ENCODE peak calls at places on chromosome 1, in five cellular contexts. K is stomach, F is prostate gland, R is adrenal gland, X is GM12891. G is an unnamed sample.
A peak's percentile ranks its signal among the peaks of the same experiment; 100 is the strongest.

GRCh38 chr1:169117599-169117998 is 11.1 kb downstream of the ATP1B1 start:
- DNase-seq in F (no peak), X (no peak), R (no peak), K (no peak), G (no peak)

GRCh38 chr1:149995927-149996326 is 14.6 kb downstream of the OTUD7B start:
- DNase-seq in R (no peak), X (no peak), K (no peak), F (peak; percentile 44), G (peak; percentile 46)

GRCh38 chr1:27418326-27418761 is 25.9 kb downstream of the GPR3 start:
- DNase-seq in K (peak; percentile 71), R (peak; percentile 91), X (no peak), F (peak; percentile 75), G (peak; percentile 78)

GRCh38 chr1:172918478-172918877 is 132.3 kb downstream of the TNFSF18 start:
- DNase-seq in X (no peak), F (no peak), K (no peak), R (no peak), G (no peak)

GRCh38 chr1:245717611-245718010 is 562.8 kb downstream of the KIF26B start:
- DNase-seq in K (no peak), R (no peak), X (no peak), F (no peak), G (no peak)

GRCh38 chr1:156511656-156512055 is 11.1 kb upstream of the MEF2D start:
- DNase-seq in R (peak; percentile 81), X (no peak), F (no peak), K (no peak), G (no peak)

GRCh38 chr1:243217401-243217800 is 37.7 kb downstream of the CEP170 start:
- DNase-seq in F (no peak), K (no peak), R (no peak), X (no peak), G (no peak)

GRCh38 chr1:25917996-25918395 is 11.8 kb upstream of the STMN1 start:
- DNase-seq in K (no peak), F (no peak), R (no peak), X (no peak), G (no peak)

GRCh38 chr1:155717041-155717440 is 28.1 kb downstream of the DAP3 start:
- DNase-seq in R (no peak), X (peak; percentile 41), F (no peak), K (no peak), G (no peak)

GRCh38 chr1:51287966-51288365 is 42.4 kb downstream of the TTC39A start:
- DNase-seq in F (no peak), X (no peak), K (no peak), R (peak; percentile 75), G (no peak)

GRCh38 chr1:33346921-33347649 is 26.2 kb upstream of the A3GALT2 start:
- DNase-seq in F (no peak), X (no peak), R (peak; percentile 82), K (peak; percentile 50), G (peak; percentile 53)

GRCh38 chr1:109669246-109669948 is 1.5 kb downstream of the GSTM2 start:
- DNase-seq in R (no peak), X (no peak), F (no peak), K (no peak), G (no peak)

GRCh38 chr1:229717774-229718173 is 91.7 kb downstream of the URB2 start:
- DNase-seq in R (no peak), X (no peak), K (no peak), F (no peak), G (no peak)

GRCh38 chr1:202837746-202838145 is 27.0 kb downstream of the PCAT6 start:
- DNase-seq in X (no peak), F (no peak), R (no peak), K (no peak), G (no peak)
- TF ChIP-seq POLR2A in X (no peak), F (no peak), R (no peak), K (no peak), G (no peak)

GRCh38 chr1:205749826-205750682 is at the start of gene NUCKS1:
- DNase-seq in F (peak; percentile 99), R (peak; percentile 99), K (peak; percentile 98), X (peak; percentile 58), G (peak; percentile 100)
- TF ChIP-seq POLR2A in F (peak; percentile 79), R (peak; percentile 35), K (no peak), X (peak; percentile 24), G (no peak)

DNA sequence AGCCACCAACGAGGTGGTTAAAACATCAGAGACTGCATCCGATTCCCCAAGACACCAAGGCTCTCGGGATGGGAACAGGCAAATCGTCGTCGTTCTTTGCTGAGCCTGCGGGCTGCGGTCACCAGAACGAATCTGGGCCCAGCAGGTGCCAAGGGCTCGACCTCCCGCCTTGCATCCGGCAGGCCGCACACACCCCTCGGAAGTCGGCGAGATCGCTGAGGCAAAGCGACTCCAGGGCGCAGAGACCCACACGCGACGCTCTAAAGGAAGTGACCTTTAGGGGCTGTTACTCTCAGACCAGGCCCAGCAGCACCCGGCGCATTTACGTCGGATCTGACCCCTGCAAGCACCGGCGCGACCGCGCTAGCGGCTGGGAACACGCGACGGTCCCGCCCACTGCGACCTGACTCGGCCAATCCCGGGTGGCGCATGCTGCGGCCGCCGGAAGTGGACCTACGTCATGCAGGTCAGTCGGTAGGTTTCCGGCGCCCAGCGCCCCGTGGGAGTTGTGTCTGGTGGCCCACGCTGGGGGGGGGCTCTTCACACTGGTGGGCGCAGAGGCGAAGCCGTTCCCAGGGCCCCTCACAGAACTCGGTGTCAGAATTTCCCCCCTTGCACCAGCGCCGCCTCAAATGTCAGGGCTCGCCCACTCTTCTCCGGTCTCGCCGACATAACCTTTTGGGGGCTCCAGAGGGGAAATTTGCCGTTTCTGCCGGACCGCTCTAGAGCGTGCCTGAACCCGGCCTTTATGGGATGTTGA is 7.5 kb upstream of the PARK7 start:
- DNase-seq in R (peak; percentile 98), X (peak; percentile 80), F (peak; percentile 85), K (peak; percentile 96), G (peak; percentile 96)
- TF ChIP-seq POLR2A in R (no peak), X (peak; percentile 90), F (peak; percentile 58), K (no peak), G (no peak)

DNA sequence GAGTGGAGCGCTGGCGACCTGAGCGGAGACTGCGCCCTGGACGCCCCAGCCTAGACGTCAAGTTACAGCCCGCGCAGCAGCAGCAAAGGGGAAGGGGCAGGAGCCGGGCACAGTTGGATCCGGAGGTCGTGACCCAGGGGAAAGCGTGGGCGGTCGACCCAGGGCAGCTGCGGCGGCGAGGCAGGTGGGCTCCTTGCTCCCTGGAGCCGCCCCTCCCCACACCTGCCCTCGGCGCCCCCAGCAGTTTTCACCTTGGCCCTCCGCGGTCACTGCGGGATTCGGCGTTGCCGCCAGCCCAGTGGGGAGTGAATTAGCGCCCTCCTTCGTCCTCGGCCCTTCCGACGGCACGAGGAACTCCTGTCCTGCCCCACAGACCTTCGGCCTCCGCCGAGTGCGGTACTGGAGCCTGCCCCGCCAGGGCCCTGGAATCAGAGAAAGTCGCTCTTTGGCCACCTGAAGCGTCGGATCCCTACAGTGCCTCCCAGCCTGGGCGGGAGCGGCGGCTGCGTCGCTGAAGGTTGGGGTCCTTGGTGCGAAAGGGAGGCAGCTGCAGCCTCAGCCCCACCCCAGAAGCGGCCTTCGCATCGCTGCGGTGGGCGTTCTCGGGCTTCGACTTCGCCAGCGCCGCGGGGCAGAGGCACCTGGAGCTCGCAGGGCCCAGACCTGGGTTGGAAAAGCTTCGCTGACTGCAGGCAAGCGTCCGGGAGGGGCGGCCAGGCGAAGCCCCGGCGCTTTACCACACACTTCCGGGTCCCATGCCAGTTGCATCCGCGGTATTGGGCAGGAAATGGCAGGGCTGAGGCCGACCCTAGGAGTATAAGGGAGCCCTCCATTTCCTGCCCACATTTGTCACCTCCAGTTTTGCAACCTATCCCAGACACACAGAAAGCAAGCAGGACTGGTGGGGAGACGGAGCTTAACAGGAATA is 4.2 kb downstream of the TFAP2E start:
- DNase-seq in X (peak; percentile 73), K (peak; percentile 53), R (peak; percentile 47), F (no peak), G (peak; percentile 53)
- TF ChIP-seq POLR2A in X (no peak), K (no peak), R (no peak), F (no peak), G (no peak)

DNA sequence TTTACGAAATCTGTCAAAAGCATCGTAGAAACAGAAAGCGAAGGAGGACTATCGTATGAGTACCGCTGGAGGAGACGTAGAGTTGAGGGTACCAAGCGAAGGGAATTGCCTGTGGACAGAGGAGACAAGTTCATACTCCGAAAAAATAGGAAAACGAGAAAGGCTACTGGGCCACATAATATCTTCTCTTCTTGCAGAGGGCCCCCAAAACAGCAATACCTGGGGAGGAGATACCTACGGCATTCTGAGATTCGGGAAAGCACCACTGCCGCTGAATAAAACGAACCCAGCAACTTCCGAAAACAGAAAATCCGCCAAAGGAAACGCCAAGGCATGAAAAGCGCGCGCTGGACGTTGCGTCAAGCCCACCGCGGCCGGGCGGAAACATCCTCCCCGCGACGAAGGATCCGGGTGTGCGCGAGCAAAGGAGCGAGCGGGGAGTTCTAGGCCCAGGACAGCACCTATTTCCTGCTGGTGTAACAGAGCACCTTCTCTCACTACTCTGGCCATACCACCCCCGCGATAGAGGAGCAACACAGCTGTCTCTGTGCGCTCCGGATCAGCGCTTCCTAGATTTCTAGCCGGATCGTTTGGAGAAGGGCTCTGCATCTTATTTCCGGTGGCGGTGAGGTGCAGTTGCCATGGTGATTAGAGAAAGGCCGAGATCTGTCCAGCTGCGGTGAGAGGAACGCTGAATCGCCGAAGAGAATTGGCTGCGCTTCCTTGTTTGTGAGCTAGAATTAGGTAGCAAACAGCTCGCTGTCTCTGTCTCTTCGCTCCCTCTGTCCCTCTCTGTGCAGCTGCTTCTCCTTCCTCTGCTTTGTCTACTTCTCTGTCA is at the start of the genes EFCAB7 and ITGB3BP:
- DNase-seq in R (peak; percentile 92), K (peak; percentile 80), F (peak; percentile 78), X (peak; percentile 24), G (peak; percentile 79)
- TF ChIP-seq POLR2A in R (peak; percentile 1), K (no peak), F (peak; percentile 47), X (peak; percentile 69), G (peak; percentile 55)

GRCh38 chr1:159881930-159882839 is 17.8 kb downstream of the CFAP45 start:
- DNase-seq in R (peak; percentile 96), X (no peak), F (peak; percentile 94), K (peak; percentile 89), G (peak; percentile 93)
- TF ChIP-seq POLR2A in R (no peak), X (no peak), F (no peak), K (no peak), G (no peak)

DNA sequence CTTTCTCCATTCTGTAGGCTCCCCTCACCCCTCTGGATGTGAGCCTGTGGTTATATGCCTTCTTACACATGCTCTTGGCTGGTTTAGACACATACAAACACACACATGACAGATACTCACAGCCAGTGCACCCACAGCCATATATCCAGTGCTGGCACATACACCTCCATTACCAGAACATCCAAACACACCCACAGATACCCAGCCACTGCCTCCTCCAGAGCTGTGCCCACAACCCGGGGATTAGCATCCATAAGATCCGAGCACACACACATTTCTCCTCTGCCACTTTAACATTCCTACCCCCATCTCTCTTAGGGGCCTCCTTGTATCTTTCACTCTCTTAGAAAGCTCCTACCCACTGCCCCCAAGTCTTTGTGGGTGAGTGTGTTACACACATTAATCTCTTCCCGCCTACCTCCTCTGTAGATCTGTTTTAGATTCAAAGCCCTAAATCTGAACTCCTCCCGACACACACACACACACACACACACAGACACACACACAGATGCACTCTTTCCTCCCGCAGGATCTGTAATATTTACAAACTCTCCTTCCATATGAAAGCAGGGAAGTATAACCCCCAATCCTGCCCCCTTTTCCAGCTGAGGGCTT is 4.0 kb downstream of the PEA15 start:
- DNase-seq in K (no peak), X (no peak), R (no peak), F (no peak), G (no peak)
- TF ChIP-seq POLR2A in K (no peak), X (no peak), R (no peak), F (no peak), G (no peak)